ENCODE peak calls at places on chromosome 6, in four cellular contexts. O is AG09319, B is AG08395, P is psoas muscle. A is an unnamed sample.

GRCh38 chr6:136991614-136992013 is 53.2 kb downstream of the IL20RA start:
- DNase-seq in O (no peak), B (no peak), P (no peak), A (no peak)

GRCh38 chr6:13710552-13711383 is 867 bp downstream of the RANBP9 start:
- DNase-seq in O (no peak), B (peak), P (peak), A (peak)

GRCh38 chr6:142265476-142265875 is 36.3 kb upstream of the ADGRG6 start:
- DNase-seq in O (no peak), B (no peak), P (no peak), A (no peak)

GRCh38 chr6:30981942-30982772 is 1.4 kb upstream of the MUC21 start:
- DNase-seq in O (peak), B (peak), P (no peak), A (peak)

GRCh38 chr6:111173946-111174345 is 86.6 kb downstream of the SLC16A10 start:
- DNase-seq in O (no peak), B (no peak), P (no peak), A (no peak)

GRCh38 chr6:56484669-56485068 is 158.0 kb downstream of the DST start:
- DNase-seq in O (no peak), B (no peak), P (no peak), A (peak)

GRCh38 chr6:35719830-35720733 is 16.8 kb upstream of the ARMC12 start:
- DNase-seq in O (no peak), B (no peak), P (peak), A (peak)

GRCh38 chr6:20907486-20908071 is 373.3 kb downstream of the CDKAL1 start:
- DNase-seq in O (no peak), B (no peak), P (no peak), A (no peak)

GRCh38 chr6:80638222-80639055 is 532.0 kb downstream of the BCKDHB start:
- DNase-seq in O (peak), B (peak), P (no peak), A (peak)

GRCh38 chr6:76774750-76775396 is 688.4 kb downstream of the HTR1B start:
- DNase-seq in O (no peak), B (no peak), P (no peak), A (no peak)

GRCh38 chr6:53691252-53691651 is 25.7 kb upstream of the KLHL31 start:
- DNase-seq in O (no peak), B (no peak), P (no peak), A (no peak)

GRCh38 chr6:22081709-22082108 is 215.1 kb downstream of the PRL start:
- DNase-seq in O (no peak), B (no peak), P (no peak), A (no peak)

GRCh38 chr6:91782789-91783188 is 1195.9 kb upstream of the MAP3K7 start:
- DNase-seq in O (no peak), B (no peak), P (no peak), A (no peak)

GRCh38 chr6:391559-392440 is at the start of gene IRF4:
- DNase-seq in O (no peak), B (no peak), P (peak), A (no peak)

GRCh38 chr6:107185570-107185969 is 70.3 kb upstream of the BEND3 start:
- DNase-seq in O (no peak), B (peak), P (no peak), A (peak)

GRCh38 chr6:55666811-55667210 is 87.8 kb upstream of the HMGCLL1 start:
- DNase-seq in O (no peak), B (no peak), P (no peak), A (no peak)

GRCh38 chr6:17385660-17386059 is 7.7 kb upstream of the CAP2 start:
- DNase-seq in O (no peak), B (no peak), P (no peak), A (no peak)

GRCh38 chr6:118198746-118199145 is 291.7 kb downstream of the SLC35F1 start:
- DNase-seq in O (no peak), B (no peak), P (no peak), A (no peak)

GRCh38 chr6:163249651-163250101 is 164.8 kb upstream of the QKI start:
- DNase-seq in O (no peak), B (no peak), P (no peak), A (no peak)

GRCh38 chr6:149170564-149171452 is 146.7 kb upstream of the TAB2 start:
- DNase-seq in O (no peak), B (no peak), P (no peak), A (no peak)

GRCh38 chr6:52503344-52503747 is 73.5 kb downstream of the TRAM2 start:
- DNase-seq in O (no peak), B (no peak), P (no peak), A (no peak)

GRCh38 chr6:83215131-83216047 is 22.2 kb downstream of the RWDD2A start:
- DNase-seq in O (peak), B (peak), P (no peak), A (peak)

GRCh38 chr6:112951829-112952228 is 604.7 kb downstream of the RFPL4B start:
- DNase-seq in O (no peak), B (no peak), P (no peak), A (peak)

GRCh38 chr6:6546318-6547110 is 42.0 kb upstream of the LY86 start:
- DNase-seq in O (no peak), B (no peak), P (peak), A (no peak)

A was measured in foreskin fibroblast.